ENCODE peak calls at places on chromosomes 12 and 14, in eight cellular contexts. D is HFF-Myc, L is choroid plexus epithelial cell, J is stomach, U is suprapubic skin, N is cardiac fibroblast, G is heart left ventricle, P is fibroblast of the aortic adventitia. T is an unnamed sample.

GRCh38 chr12:11771356-11771755 is 121.9 kb downstream of the ETV6 start:
- DNase-seq in D (no peak), L (peak), J (no peak), U (no peak), N (peak), G (no peak), P (no peak), T (no peak)

GRCh38 chr14:96072076-96072475 is 32.9 kb downstream of the C14orf132 start:
- DNase-seq in D (no peak), L (no peak), J (no peak), U (peak), N (no peak), G (no peak), P (no peak), T (no peak)

GRCh38 chr12:116650585-116650984 is 87.3 kb downstream of the SPRING1 start:
- DNase-seq in D (no peak), L (no peak), J (no peak), U (no peak), N (peak), G (no peak), P (no peak), T (no peak)

GRCh38 chr12:67080637-67081036 is 188.5 kb upstream of the CAND1 start:
- DNase-seq in D (no peak), L (no peak), J (no peak), U (no peak), N (no peak), G (no peak), P (no peak), T (no peak)

GRCh38 chr14:62002636-62003035 is 240.4 kb downstream of the SNAPC1 start:
- DNase-seq in D (no peak), L (peak), J (no peak), U (no peak), N (peak), G (no peak), P (no peak), T (no peak)

GRCh38 chr12:76519538-76519937 is 40.0 kb downstream of the OSBPL8 start:
- DNase-seq in D (no peak), L (peak), J (no peak), U (no peak), N (peak), G (no peak), P (no peak), T (no peak)

GRCh38 chr12:57881035-57881973 is 34.8 kb upstream of the CTDSP2 start:
- DNase-seq in D (no peak), L (peak), J (no peak), U (peak), N (peak), G (no peak), P (peak), T (no peak)

GRCh38 chr12:29735604-29736003 is 48.1 kb downstream of the TMTC1 start:
- DNase-seq in D (no peak), L (no peak), J (no peak), U (no peak), N (no peak), G (no peak), P (no peak), T (no peak)

GRCh38 chr14:54175298-54175942 is 218.8 kb upstream of the BMP4 start:
- DNase-seq in D (peak), L (peak), J (peak), U (no peak), N (peak), G (peak), P (peak), T (peak)

GRCh38 chr12:171743-172705 is 41.9 kb downstream of the SLC6A12 start:
- DNase-seq in D (no peak), L (no peak), J (peak), U (no peak), N (no peak), G (no peak), P (no peak), T (no peak)

GRCh38 chr14:89379006-89379405 is 38.0 kb downstream of the FOXN3 start:
- DNase-seq in D (no peak), L (no peak), J (no peak), U (no peak), N (no peak), G (no peak), P (no peak), T (no peak)

GRCh38 chr12:54331-54730 is 12.2 kb upstream of the IQSEC3 start:
- DNase-seq in D (no peak), L (no peak), J (no peak), U (no peak), N (no peak), G (no peak), P (no peak), T (no peak)

GRCh38 chr14:96203635-96204034 is 1.0 kb upstream of the BDKRB2 start:
- DNase-seq in D (no peak), L (no peak), J (no peak), U (no peak), N (no peak), G (no peak), P (no peak), T (no peak)

GRCh38 chr12:29783773-29784666 is at the start of gene TMTC1:
- DNase-seq in D (no peak), L (peak), J (peak), U (peak), N (peak), G (peak), P (peak), T (no peak)

GRCh38 chr12:56687225-56688128 is 607 bp downstream of the PTGES3 start:
- DNase-seq in D (no peak), L (peak), J (peak), U (peak), N (peak), G (peak), P (peak), T (no peak)

GRCh38 chr14:46582826-46583225 is 68.8 kb downstream of the RPL10L start:
- DNase-seq in D (no peak), L (no peak), J (no peak), U (no peak), N (no peak), G (no peak), P (no peak), T (peak)

GRCh38 chr12:100557357-100557756 is 16.1 kb upstream of the GAS2L3 start:
- DNase-seq in D (no peak), L (no peak), J (no peak), U (no peak), N (no peak), G (no peak), P (no peak), T (no peak)

GRCh38 chr12:49827351-49828099 is 688 bp downstream of the NCKAP5L start:
- DNase-seq in D (no peak), L (peak), J (peak), U (peak), N (peak), G (peak), P (peak), T (peak)

GRCh38 chr12:62190921-62191746 is 69.1 kb upstream of the USP15 start:
- DNase-seq in D (no peak), L (no peak), J (no peak), U (no peak), N (no peak), G (no peak), P (no peak), T (no peak)

GRCh38 chr12:113071427-113072112 is 15.0 kb downstream of the DTX1 start:
- DNase-seq in D (no peak), L (no peak), J (no peak), U (no peak), N (no peak), G (no peak), P (no peak), T (no peak)

DNA sequence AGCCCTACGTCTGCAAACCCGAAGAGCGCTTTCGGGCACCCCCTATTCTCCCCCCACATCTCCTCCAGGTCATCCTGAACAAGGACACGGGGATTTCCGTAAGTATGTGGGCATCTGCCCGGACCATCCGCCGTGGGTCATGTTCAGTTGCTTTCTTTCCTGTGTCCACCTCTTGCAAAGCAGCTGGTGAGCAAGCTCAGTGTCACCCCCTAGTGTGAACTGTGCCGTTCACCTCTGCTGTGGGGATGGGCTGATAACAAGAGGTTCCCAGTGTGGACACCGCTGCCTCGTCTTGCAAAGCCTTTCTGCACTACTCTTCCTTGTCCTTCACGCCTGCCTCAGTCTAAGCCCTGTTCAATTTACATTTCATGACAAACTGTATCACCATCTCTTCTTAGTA is 8.6 kb downstream of the PRKAB1 start:
- DNase-seq in D (no peak), L (no peak), J (no peak), U (no peak), N (no peak), G (no peak), P (no peak), T (no peak)
- TF ChIP-seq CTCF in D (no peak), L (no peak), J (no peak), U (no peak), N (no peak), G (no peak), P (no peak), T (peak)

GRCh38 chr14:69572634-69573135 is 2.0 kb downstream of the CCDC177 start:
- DNase-seq in D (no peak), L (no peak), J (no peak), U (no peak), N (no peak), G (no peak), P (no peak), T (no peak)
- H3K4me3 ChIP-seq in D (no peak), L (no peak), J (peak), U (peak), N (no peak), G (peak), P (no peak), T (no peak)

DNA sequence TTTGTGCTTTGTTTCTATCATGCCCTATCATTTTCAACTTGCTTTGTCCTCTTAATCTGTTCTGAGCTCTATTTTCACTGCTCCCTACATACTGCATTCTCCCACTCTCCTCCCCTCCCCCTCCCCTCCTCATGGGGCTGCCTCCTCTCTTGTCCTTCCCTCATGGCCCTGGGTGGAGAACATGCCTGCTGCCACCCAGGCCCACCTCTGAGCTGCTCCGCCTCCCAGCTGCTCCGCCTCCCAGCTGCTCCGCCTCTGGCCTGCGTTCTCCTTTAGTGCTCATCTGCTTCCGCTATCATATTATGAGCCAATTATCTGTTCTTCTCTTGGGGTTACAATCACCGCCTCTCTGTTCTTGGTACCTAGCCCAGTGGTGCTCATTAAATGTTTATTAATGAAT is 32.2 kb upstream of the FAM181A start:
- DNase-seq in D (no peak), L (no peak), J (no peak), U (no peak), N (no peak), G (no peak), P (no peak), T (no peak)
- TF ChIP-seq CTCF in D (no peak), L (no peak), J (no peak), U (no peak), N (no peak), G (no peak), P (no peak), T (no peak)

DNA sequence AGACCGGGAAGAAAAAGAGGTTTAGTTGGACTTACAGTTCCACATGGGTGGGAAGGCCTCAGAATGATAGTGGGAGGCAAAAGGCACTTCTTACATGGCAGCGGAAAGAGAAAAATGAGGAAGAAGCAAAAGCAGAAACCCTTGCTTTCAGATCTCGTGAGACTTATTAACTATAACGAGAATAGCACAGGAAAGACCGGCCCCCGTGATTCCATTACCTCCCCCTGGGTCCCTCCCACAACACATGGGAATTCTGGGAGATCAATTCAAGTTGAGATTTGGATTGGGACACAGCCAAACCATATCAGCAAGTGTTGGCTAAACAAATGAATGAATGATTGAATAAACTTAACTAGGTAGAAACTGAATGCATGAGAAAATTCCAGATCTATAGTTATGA is 85.3 kb upstream of the PARP11 start:
- DNase-seq in D (no peak), L (no peak), J (no peak), U (no peak), N (no peak), G (no peak), P (no peak), T (no peak)
- H3K4me3 ChIP-seq in D (no peak), L (no peak), J (no peak), U (no peak), N (no peak), G (no peak), P (no peak), T (no peak)

GRCh38 chr14:76848879-76849278 is 22.7 kb downstream of the LRRC74A start:
- DNase-seq in D (no peak), L (no peak), J (no peak), U (no peak), N (no peak), G (no peak), P (no peak), T (no peak)

GRCh38 chr14:76842414-76842813 is 16.2 kb downstream of the LRRC74A start:
- DNase-seq in D (no peak), L (no peak), J (no peak), U (no peak), N (no peak), G (no peak), P (no peak), T (no peak)

GRCh38 chr14:76846331-76847047 is 20.3 kb downstream of the LRRC74A start:
- DNase-seq in D (no peak), L (no peak), J (no peak), U (no peak), N (no peak), G (no peak), P (no peak), T (no peak)

DNA sequence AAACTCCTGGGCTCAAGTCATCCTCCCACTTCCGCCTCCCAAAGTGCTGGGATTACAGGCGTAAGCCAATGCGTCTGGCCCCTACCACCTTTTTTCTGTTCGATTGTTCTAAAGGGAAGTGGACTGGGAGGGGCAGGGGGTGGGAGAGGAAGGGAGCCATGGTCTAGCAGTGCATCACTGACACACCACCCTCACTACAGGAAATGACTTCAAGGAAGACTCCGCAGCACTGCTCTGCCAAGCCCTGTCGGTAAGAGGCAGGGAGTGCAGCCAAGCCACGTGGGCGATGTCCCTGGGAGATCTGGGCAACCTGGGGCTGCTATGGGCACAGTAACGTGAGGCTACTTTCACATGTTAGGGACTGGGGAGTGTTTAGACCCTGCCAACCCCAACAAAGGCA is 18.0 kb downstream of the LRRC74A start:
- DNase-seq in D (peak), L (peak), J (peak), U (peak), N (peak), G (peak), P (peak), T (no peak)
- TF ChIP-seq CTCF in D (peak), L (peak), J (no peak), U (peak), N (peak), G (no peak), P (peak), T (no peak)

GRCh38 chr12:79452906-79453305 is 237.9 kb downstream of the PAWR start:
- DNase-seq in D (no peak), L (peak), J (no peak), U (no peak), N (no peak), G (no peak), P (no peak), T (no peak)
- H3K4me3 ChIP-seq in D (no peak), L (no peak), J (no peak), U (no peak), N (no peak), G (no peak), P (no peak), T (no peak)

DNA sequence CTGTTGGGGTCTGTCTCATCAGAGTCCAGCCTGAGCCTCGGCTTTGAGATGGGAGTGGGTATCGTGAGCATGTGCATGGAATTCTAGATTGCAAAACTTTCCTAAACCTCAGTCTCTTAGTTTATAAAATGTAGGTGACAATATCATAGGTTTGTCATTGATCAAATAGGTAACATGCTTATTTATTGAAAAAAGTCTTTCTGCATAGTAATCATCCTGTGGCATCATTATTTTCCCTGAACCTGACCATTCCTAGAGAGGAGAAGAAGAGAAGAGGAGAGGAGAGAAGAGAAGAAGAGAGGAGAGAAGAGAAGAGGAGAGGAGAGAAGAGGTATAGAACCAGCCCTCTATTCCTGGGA is 4.1 kb downstream of the SMIM41 start:
- DNase-seq in D (no peak), L (no peak), J (no peak), U (no peak), N (no peak), G (no peak), P (no peak), T (no peak)
- TF ChIP-seq CTCF in D (no peak), L (no peak), J (no peak), U (no peak), N (no peak), G (no peak), P (no peak), T (no peak)

GRCh38 chr12:5589055-5589454 is 157.1 kb downstream of the NTF3 start:
- DNase-seq in D (no peak), L (no peak), J (no peak), U (no peak), N (no peak), G (no peak), P (no peak), T (no peak)
- H3K4me3 ChIP-seq in D (no peak), L (no peak), J (no peak), U (no peak), N (no peak), G (no peak), P (no peak), T (no peak)

T was measured in retinal pigment epithelial cell.